ENCODE peak calls at places on chromosomes 3 and 15, in ten cellular contexts. Q, M, J, D, A, P, U, Y, F and W are unnamed samples.

GRCh38 chr3:182294696-182295095 is 498.6 kb upstream of the ATP11B start:
- DNase-seq in Q (no peak), M (no peak), J (no peak), D (no peak), A (no peak), P (no peak), U (no peak), Y (no peak), F (no peak), W (no peak)

GRCh38 chr3:188322135-188322892 is 168.4 kb downstream of the LPP start:
- DNase-seq in Q (no peak), M (no peak), J (no peak), D (no peak), A (no peak), P (no peak), U (no peak), Y (no peak), F (no peak), W (no peak)

GRCh38 chr3:136882575-136882974 is 20.6 kb downstream of the NCK1 start:
- DNase-seq in Q (no peak), M (no peak), J (no peak), D (no peak), A (no peak), P (no peak), U (no peak), Y (no peak), F (no peak), W (no peak)

GRCh38 chr3:72766866-72767265 is 81.4 kb downstream of the SHQ1 start:
- DNase-seq in Q (no peak), M (no peak), J (no peak), D (no peak), A (no peak), P (no peak), U (no peak), Y (no peak), F (no peak), W (no peak)

GRCh38 chr3:117184574-117184973 is 475.0 kb downstream of the TUSC7 start:
- DNase-seq in Q (no peak), M (no peak), J (peak), D (no peak), A (no peak), P (no peak), U (no peak), Y (no peak), F (no peak), W (no peak)

GRCh38 chr3:180085122-180085710 is 48.5 kb upstream of the PEX5L start:
- DNase-seq in Q (no peak), M (no peak), J (no peak), D (no peak), A (no peak), P (no peak), U (no peak), Y (no peak), F (no peak), W (no peak)

GRCh38 chr3:141266797-141267555 is 35.4 kb downstream of the PXYLP1 start:
- DNase-seq in Q (no peak), M (no peak), J (no peak), D (peak), A (no peak), P (no peak), U (no peak), Y (no peak), F (no peak), W (no peak)

GRCh38 chr15:71447328-71448250 is 332.3 kb downstream of the THSD4 start:
- DNase-seq in Q (peak), M (peak), J (peak), D (no peak), A (no peak), P (no peak), U (no peak), Y (no peak), F (no peak), W (no peak)

GRCh38 chr15:44194397-44195150 is 497 bp downstream of the FRMD5 start:
- DNase-seq in Q (peak), M (peak), J (peak), D (peak), A (peak), P (peak), U (peak), Y (peak), F (no peak), W (peak)

GRCh38 chr3:16102187-16102561 is 72.3 kb upstream of the GALNT15 start:
- DNase-seq in Q (no peak), M (no peak), J (no peak), D (no peak), A (no peak), P (no peak), U (no peak), Y (no peak), F (no peak), W (no peak)
- H3K27ac ChIP-seq in Q (peak), M (peak), J (peak), D (no peak), A (no peak), P (peak), U (no peak), Y (no peak), F (no peak), W (peak)

GRCh38 chr15:45521596-45522167 is 873 bp downstream of the SLC30A4 start:
- DNase-seq in Q (no peak), M (no peak), J (peak), D (peak), A (no peak), P (no peak), U (no peak), Y (no peak), F (no peak), W (no peak)

GRCh38 chr15:45522179-45522930 is at the start of gene SLC30A4:
- DNase-seq in Q (peak), M (peak), J (peak), D (peak), A (peak), P (peak), U (peak), Y (peak), F (peak), W (no peak)

GRCh38 chr15:45522931-45523331 is 376 bp upstream of the SLC30A4 start:
- DNase-seq in Q (peak), M (no peak), J (peak), D (no peak), A (no peak), P (peak), U (no peak), Y (no peak), F (no peak), W (no peak)
- H3K27ac ChIP-seq in Q (peak), M (peak), J (no peak), D (no peak), A (peak), P (peak), U (no peak), Y (peak), F (peak), W (peak)

GRCh38 chr3:108296239-108296638 is at the start of gene HHLA2:
- DNase-seq in Q (no peak), M (no peak), J (peak), D (no peak), A (no peak), P (no peak), U (no peak), Y (no peak), F (no peak), W (no peak)
- H3K27ac ChIP-seq in Q (peak), M (no peak), J (no peak), D (no peak), A (no peak), P (no peak), U (no peak), Y (no peak), F (no peak), W (no peak)

GRCh38 chr3:186319988-186320387 is 42.0 kb downstream of the DGKG start:
- DNase-seq in Q (no peak), M (no peak), J (no peak), D (no peak), A (no peak), P (no peak), U (no peak), Y (no peak), F (no peak), W (no peak)
- H3K27ac ChIP-seq in Q (no peak), M (no peak), J (no peak), D (no peak), A (no peak), P (no peak), U (no peak), Y (no peak), F (no peak), W (no peak)

DNA sequence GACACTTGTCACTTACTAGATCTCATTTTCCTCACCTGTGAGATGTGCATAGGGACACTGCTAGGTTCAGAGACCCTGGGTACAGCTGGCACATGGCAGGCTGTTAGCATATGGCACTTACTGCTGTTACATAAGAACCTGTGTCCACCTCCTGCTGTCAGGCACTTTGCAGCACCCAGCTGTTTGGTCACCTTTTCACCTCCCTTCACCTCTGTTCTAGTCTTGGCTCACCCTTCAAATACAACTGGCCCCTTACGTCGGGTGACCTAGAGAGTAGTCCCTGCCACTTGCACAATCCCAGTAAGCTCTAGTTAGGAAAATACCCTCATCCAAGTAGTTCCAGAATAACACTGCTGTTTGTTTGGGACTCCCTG is 78.3 kb downstream of the ABHD5 start:
- DNase-seq in Q (no peak), M (no peak), J (no peak), D (no peak), A (no peak), P (no peak), U (no peak), Y (no peak), F (no peak), W (no peak)
- H3K27ac ChIP-seq in Q (peak), M (peak), J (peak), D (no peak), A (peak), P (peak), U (no peak), Y (no peak), F (peak), W (no peak)